ENCODE peak calls at places on chromosome 1, in eight cellular contexts. O is left ventricle myocardium inferior; M is endodermal cell; T is stimulated activated CD4-positive, alpha-beta T cell treated with anti-CD3 and anti-CD28 coated beads, Interleukin-4, amount 100 ng/mL, for 48 hours; R is NCI-H510A; D is NCI-H69; S is NCI-H1092 treated with DMSO at 0.1 percent for 48 hours; E is AML-193. Z is an unnamed sample.

GRCh38 chr1:211920602-211921226 is 90.2 kb upstream of the LPGAT1 start:
- DNase-seq in O (no peak), M (no peak), T (no peak), R (no peak), D (peak; percentile 56), S (no peak), E (no peak), Z (no peak)

GRCh38 chr1:168229893-168230292 is 4.1 kb downstream of the SFT2D2 start:
- DNase-seq in O (no peak), M (no peak), T (no peak), R (no peak), D (no peak), S (no peak), E (no peak), Z (no peak)

GRCh38 chr1:43706598-43707190 is 642 bp upstream of the ST3GAL3 start:
- DNase-seq in O (no peak), M (peak; percentile 84), T (no peak), R (peak; percentile 28), D (peak; percentile 25), S (peak; percentile 42), E (peak; percentile 34), Z (no peak)

GRCh38 chr1:202162049-202162417 is 1.6 kb upstream of the PTPN7 start:
- DNase-seq in O (no peak), M (no peak), T (peak; percentile 40), R (no peak), D (no peak), S (no peak), E (no peak), Z (peak; percentile 74)

GRCh38 chr1:70504176-70504820 is 93.2 kb downstream of the CTH start:
- DNase-seq in O (no peak), M (no peak), T (no peak), R (no peak), D (peak; percentile 57), S (no peak), E (no peak), Z (no peak)

GRCh38 chr1:55363261-55363660 is 148.1 kb upstream of the USP24 start:
- DNase-seq in O (no peak), M (no peak), T (no peak), R (no peak), D (no peak), S (no peak), E (no peak), Z (no peak)

GRCh38 chr1:226635456-226635941 is 86.9 kb downstream of the STUM start:
- DNase-seq in O (no peak), M (peak; percentile 43), T (no peak), R (no peak), D (no peak), S (no peak), E (no peak), Z (no peak)

GRCh38 chr1:226973898-226974543 is 33.9 kb downstream of the COQ8A start:
- DNase-seq in O (peak; percentile 52), M (peak; percentile 47), T (no peak), R (no peak), D (no peak), S (peak; percentile 40), E (no peak), Z (no peak)

GRCh38 chr1:77536813-77537212 is 145.6 kb downstream of the ZZZ3 start:
- DNase-seq in O (no peak), M (no peak), T (no peak), R (no peak), D (no peak), S (no peak), E (no peak), Z (no peak)

GRCh38 chr1:43879414-43879813 is 54.2 kb upstream of the ARTN start:
- DNase-seq in O (no peak), M (no peak), T (no peak), R (no peak), D (no peak), S (no peak), E (no peak), Z (no peak)

GRCh38 chr1:181324797-181325616 is 158.3 kb upstream of the CACNA1E start:
- DNase-seq in O (no peak), M (peak; percentile 77), T (peak; percentile 44), R (no peak), D (peak; percentile 57), S (no peak), E (no peak), Z (peak; percentile 69)

Z was measured in NK-92 treated with Interleukin-12 subunit alpha and Interleukin-12 subunit beta, amount 100 ng/mL, for 24 hours.